ENCODE peak calls at places on chromosomes 13 and 19, in five cellular contexts. W, F, M, Q and I are unnamed samples.
A peak's percentile ranks its signal among the peaks of the same experiment; 100 is the strongest.

GRCh38 chr13:101305981-101306411 is 110.3 kb downstream of the NALCN start:
- DNase-seq in W (no peak), F (no peak), M (no peak), Q (no peak), I (no peak)

GRCh38 chr13:99218969-99219368 is 18.3 kb downstream of the UBAC2 start:
- DNase-seq in W (no peak), F (no peak), M (no peak), Q (no peak), I (no peak)

GRCh38 chr13:76711515-76712182 is 174.6 kb downstream of the KCTD12 start:
- DNase-seq in W (peak; percentile 93), F (peak; percentile 91), M (no peak), Q (peak; percentile 95), I (peak; percentile 96)

GRCh38 chr19:47032171-47032811 is 12.7 kb downstream of the NPAS1 start:
- DNase-seq in W (no peak), F (no peak), M (peak; percentile 48), Q (no peak), I (no peak)

GRCh38 chr19:16024266-16025107 is 51.8 kb upstream of the TPM4 start:
- DNase-seq in W (no peak), F (no peak), M (no peak), Q (no peak), I (no peak)

GRCh38 chr19:3381701-3382372 is 15.5 kb downstream of the NFIC start:
- DNase-seq in W (no peak), F (peak; percentile 40), M (no peak), Q (no peak), I (no peak)

GRCh38 chr13:99151516-99151915 is 49.1 kb upstream of the UBAC2 start:
- DNase-seq in W (peak; percentile 35), F (peak; percentile 69), M (no peak), Q (peak; percentile 84), I (peak; percentile 52)

GRCh38 chr13:87398047-87398446 is 273.1 kb upstream of the SLITRK5 start:
- DNase-seq in W (no peak), F (no peak), M (no peak), Q (no peak), I (no peak)

GRCh38 chr13:27536361-27537101 is 83.8 kb downstream of the LNX2 start:
- DNase-seq in W (no peak), F (no peak), M (no peak), Q (no peak), I (no peak)

GRCh38 chr19:7395793-7396192 is 47.1 kb downstream of the ARHGEF18 start:
- DNase-seq in W (no peak), F (no peak), M (no peak), Q (no peak), I (peak; percentile 24)

GRCh38 chr13:39105110-39105509 is 66.9 kb downstream of the NHLRC3 start:
- DNase-seq in W (peak; percentile 7), F (peak; percentile 12), M (no peak), Q (peak; percentile 25), I (peak; percentile 7)

GRCh38 chr19:30864460-30865215 is 484.6 kb downstream of the TSHZ3 start:
- DNase-seq in W (no peak), F (no peak), M (no peak), Q (no peak), I (no peak)

GRCh38 chr19:6233827-6234511 is 45.8 kb downstream of the MLLT1 start:
- DNase-seq in W (no peak), F (peak; percentile 20), M (peak; percentile 69), Q (no peak), I (no peak)

GRCh38 chr19:33666196-33666595 is 44.4 kb downstream of the CHST8 start:
- DNase-seq in W (no peak), F (no peak), M (no peak), Q (no peak), I (no peak)

GRCh38 chr13:106561551-106562170 is 6.3 kb downstream of the ARGLU1 start:
- DNase-seq in W (no peak), F (peak; percentile 31), M (no peak), Q (peak; percentile 38), I (peak; percentile 57)

GRCh38 chr19:1063030-1063908 is 3.7 kb upstream of the ARHGAP45 start:
- DNase-seq in W (no peak), F (peak; percentile 19), M (no peak), Q (no peak), I (peak; percentile 45)

GRCh38 chr13:75694742-75695141 is 58.6 kb downstream of the LMO7 start:
- DNase-seq in W (no peak), F (no peak), M (no peak), Q (no peak), I (peak; percentile 33)

GRCh38 chr19:7636317-7636690 is 606 bp upstream of the STXBP2 start:
- DNase-seq in W (no peak), F (no peak), M (no peak), Q (no peak), I (no peak)

GRCh38 chr13:110953833-110954532 is 39.1 kb upstream of the ANKRD10 start:
- DNase-seq in W (no peak), F (no peak), M (no peak), Q (no peak), I (no peak)

GRCh38 chr13:41935501-41935900 is 25.4 kb downstream of the VWA8 start:
- DNase-seq in W (no peak), F (no peak), M (no peak), Q (no peak), I (no peak)

GRCh38 chr13:26254583-26255102 is 714 bp downstream of the CDK8 start:
- DNase-seq in W (peak; percentile 33), F (peak; percentile 23), M (peak; percentile 54), Q (peak; percentile 45), I (peak; percentile 27)

GRCh38 chr19:10274589-10274988 is 3.7 kb downstream of the ICAM1 start:
- DNase-seq in W (no peak), F (no peak), M (no peak), Q (no peak), I (no peak)

GRCh38 chr19:41958367-41959055 is 610 bp downstream of the RABAC1 start:
- DNase-seq in W (peak; percentile 56), F (peak; percentile 49), M (peak; percentile 86), Q (peak; percentile 74), I (peak; percentile 77)

GRCh38 chr19:46065486-46065885 is 24.7 kb upstream of the IGFL4 start:
- DNase-seq in W (peak; percentile 49), F (peak; percentile 66), M (no peak), Q (peak; percentile 55), I (peak; percentile 26)

GRCh38 chr13:41613471-41613870 is 156.1 kb downstream of the RGCC start:
- DNase-seq in W (no peak), F (no peak), M (no peak), Q (no peak), I (no peak)

GRCh38 chr13:74230984-74231443 is 96.8 kb upstream of the KLF12 start:
- DNase-seq in W (no peak), F (no peak), M (no peak), Q (no peak), I (no peak)

GRCh38 chr13:112839347-112840105 is 129.5 kb upstream of the MCF2L start:
- DNase-seq in W (peak; percentile 50), F (peak; percentile 78), M (no peak), Q (peak; percentile 47), I (peak; percentile 25)

GRCh38 chr13:113538689-113539058 is 45.9 kb upstream of the TFDP1 start:
- DNase-seq in W (no peak), F (no peak), M (no peak), Q (no peak), I (no peak)

GRCh38 chr19:41089955-41090354 is 1.7 kb downstream of the CYP2A13 start:
- DNase-seq in W (no peak), F (no peak), M (no peak), Q (no peak), I (no peak)

GRCh38 chr13:23554000-23554399 is 16.2 kb upstream of the TNFRSF19 start:
- DNase-seq in W (no peak), F (peak; percentile 33), M (no peak), Q (peak; percentile 37), I (no peak)

GRCh38 chr13:33251131-33251629 is 34.4 kb downstream of the STARD13 start:
- DNase-seq in W (peak; percentile 92), F (peak; percentile 98), M (no peak), Q (peak; percentile 97), I (peak; percentile 93)

GRCh38 chr13:34435338-34435737 is 506.7 kb upstream of the NBEA start:
- DNase-seq in W (peak; percentile 47), F (peak; percentile 48), M (no peak), Q (peak; percentile 22), I (peak; percentile 40)

GRCh38 chr19:53908106-53908932 is 759 bp upstream of the CACNG7 start:
- DNase-seq in W (peak; percentile 40), F (peak; percentile 46), M (peak; percentile 24), Q (peak; percentile 54), I (peak; percentile 66)

GRCh38 chr19:31448221-31448657 is 99.0 kb upstream of the TSHZ3 start:
- DNase-seq in W (peak; percentile 96), F (peak; percentile 91), M (peak; percentile 80), Q (peak; percentile 93), I (peak; percentile 92)

GRCh38 chr19:35140898-35141626 is 2.0 kb upstream of the FXYD7 start:
- DNase-seq in W (peak; percentile 85), F (peak; percentile 91), M (peak; percentile 97), Q (peak; percentile 88), I (peak; percentile 92)
- TF ChIP-seq CTCF in W (peak; percentile 42), F (peak; percentile 45), M (peak; percentile 57), Q (peak; percentile 43), I (peak; percentile 44)

GRCh38 chr19:29528350-29528945 is 2.7 kb downstream of the VSTM2B start:
- DNase-seq in W (peak; percentile 65), F (peak; percentile 58), M (peak; percentile 49), Q (peak; percentile 72), I (peak; percentile 48)
- H3K4me3 ChIP-seq in W (peak overlapping the region; percentile 19), F (no peak overlapping the region), M (peak overlapping the region; percentile 41), Q (peak overlapping the region; percentile 8), I (no peak overlapping the region)

DNA sequence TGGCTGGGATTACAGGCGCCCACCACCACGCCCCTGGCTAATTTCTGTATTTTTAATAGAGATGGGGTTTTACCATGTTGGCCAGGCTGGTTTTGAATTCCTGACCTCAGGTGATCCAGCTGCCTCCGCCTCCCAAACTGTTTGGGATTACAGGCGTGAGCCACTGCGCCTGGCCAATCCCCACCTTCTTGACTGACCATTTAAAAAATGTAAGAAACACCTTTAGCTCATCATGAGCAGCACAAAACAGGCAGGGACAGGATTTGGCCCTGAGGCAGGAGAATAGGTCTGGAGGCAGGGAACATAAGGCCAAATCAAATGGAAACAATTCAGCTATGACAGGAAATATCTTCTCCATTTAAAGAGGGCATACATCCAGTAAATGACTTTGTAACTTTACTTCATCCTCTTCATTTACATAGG is 1.4 kb upstream of the MPV17L2 start:
- DNase-seq in W (no peak), F (no peak), M (no peak), Q (no peak), I (no peak)
- TF ChIP-seq CTCF in W (no peak), F (no peak), M (no peak), Q (no peak), I (no peak)

DNA sequence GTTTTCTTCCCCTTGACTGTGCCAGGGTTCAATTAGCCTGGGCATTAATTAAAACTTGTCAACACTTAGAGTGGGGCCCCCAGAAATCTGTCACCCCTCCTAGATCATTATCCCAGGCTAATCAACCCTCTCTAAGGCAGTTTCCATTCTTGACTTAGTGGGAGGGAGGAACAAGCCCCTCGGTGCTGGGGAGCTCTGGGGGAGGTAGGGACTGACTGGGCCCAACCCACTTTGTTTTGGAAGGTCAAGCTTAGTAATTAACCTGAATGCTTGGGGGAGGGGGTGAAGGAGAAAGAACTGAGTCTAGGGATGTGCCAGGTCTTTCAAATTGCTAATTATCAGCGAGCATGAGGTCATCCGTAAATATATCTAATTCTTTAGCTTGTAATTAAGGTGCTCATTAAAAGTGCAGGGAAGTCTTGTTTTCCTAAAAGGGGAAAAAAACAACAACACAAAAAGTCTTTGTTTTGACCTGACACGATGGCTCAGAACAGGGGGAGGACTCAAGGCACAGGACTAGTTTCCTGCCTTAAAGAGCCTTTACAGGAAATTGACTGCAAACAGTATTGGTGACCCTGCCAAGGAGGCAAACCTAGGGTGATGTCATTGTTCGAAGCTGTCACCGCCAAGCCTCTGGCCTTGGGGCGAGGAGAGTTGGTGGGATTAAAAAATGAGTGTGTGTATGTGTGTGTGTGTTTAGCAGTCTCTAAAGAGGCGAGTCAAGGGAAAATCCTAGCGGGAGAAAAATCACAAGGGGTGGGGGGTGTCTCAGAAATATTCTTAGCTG is 19.4 kb downstream of the ACTN4 start:
- DNase-seq in W (peak; percentile 74), F (peak; percentile 84), M (no peak), Q (peak; percentile 88), I (peak; percentile 82)
- H3K4me3 ChIP-seq in W (no peak overlapping the region), F (no peak overlapping the region), M (no peak overlapping the region), Q (no peak overlapping the region), I (no peak overlapping the region)